ENCODE peak calls at places on chromosomes 5 and 9, in four cellular contexts. A is GM12878, C is H1, Z is HepG2. W is an unnamed sample. For H3K4me1, the result is how much of the 10 kb centered on the place peaks cover.

GRCh38 chr5:172778223-172778814 is 7.3 kb upstream of the DUSP1 start:
- DNase-seq in Z (peak), C (no peak), A (no peak), W (no peak)

GRCh38 chr9:70479880-70480291 is 65.4 kb upstream of the KLF9 start:
- DNase-seq in C (no peak), A (no peak), Z (no peak), W (peak)

GRCh38 chr9:137602661-137603060 is 2.8 kb upstream of the ARRDC1 start:
- DNase-seq in Z (no peak), A (no peak), C (no peak), W (no peak)

GRCh38 chr5:142697846-142698245 is 12.0 kb upstream of the FGF1 start:
- DNase-seq in C (no peak), A (no peak), Z (no peak), W (no peak)

GRCh38 chr5:135128361-135128760 is 94.3 kb upstream of the PITX1 start:
- DNase-seq in Z (no peak), A (no peak), C (no peak), W (no peak)

GRCh38 chr9:13386935-13387667 is 107.6 kb upstream of the MPDZ start:
- DNase-seq in A (no peak), C (no peak), Z (no peak), W (no peak)

GRCh38 chr5:43078956-43079355 is 38.8 kb upstream of the ANXA2R start:
- DNase-seq in A (no peak), C (no peak), Z (no peak), W (no peak)

GRCh38 chr5:91048073-91048472 is 335.0 kb downstream of the ARRDC3 start:
- DNase-seq in A (no peak), Z (no peak), C (no peak), W (no peak)

GRCh38 chr5:172919525-172920446 is 39.4 kb upstream of the RPL26L1 start:
- DNase-seq in C (no peak), Z (no peak), A (no peak), W (no peak)

GRCh38 chr5:135240781-135241360 is 158.2 kb downstream of the MACROH2A1 start:
- DNase-seq in A (no peak), Z (no peak), C (peak), W (no peak)

GRCh38 chr9:136821333-136822031 is 13.7 kb downstream of the RABL6 start:
- DNase-seq in A (no peak), Z (no peak), C (no peak), W (no peak)

GRCh38 chr9:130349398-130349797 is 83.8 kb downstream of the HMCN2 start:
- DNase-seq in Z (no peak), A (no peak), C (no peak), W (no peak)

GRCh38 chr5:172274951-172275753 is 8.4 kb downstream of the UBTD2 start:
- DNase-seq in A (peak), Z (no peak), C (peak), W (no peak)

GRCh38 chr9:68685770-68686169 is 19.3 kb upstream of the PIP5K1B start:
- DNase-seq in A (no peak), C (peak), Z (peak), W (no peak)

GRCh38 chr9:137366891-137367381 is 56.0 kb downstream of the EXD3 start:
- DNase-seq in Z (no peak), A (no peak), C (no peak), W (no peak)

GRCh38 chr9:79256691-79257213 is 315.0 kb upstream of the TLE4 start:
- DNase-seq in A (no peak), C (no peak), Z (no peak), W (no peak)

GRCh38 chr5:174282391-174282790 is 236.9 kb downstream of the NSG2 start:
- DNase-seq in A (no peak), Z (no peak), C (no peak), W (no peak)

GRCh38 chr9:123434619-123435240 is 78.7 kb downstream of the CRB2 start:
- DNase-seq in Z (peak), A (no peak), C (peak), W (peak)

GRCh38 chr5:167777746-167778145 is 513.7 kb upstream of the WWC1 start:
- DNase-seq in A (no peak), Z (no peak), C (no peak), W (no peak)

GRCh38 chr9:137708590-137709284 is 89.9 kb downstream of the EHMT1 start:
- DNase-seq in A (no peak), Z (no peak), C (no peak), W (no peak)

GRCh38 chr9:107455461-107456155 is 34.0 kb downstream of the KLF4 start:
- DNase-seq in Z (no peak), A (no peak), C (no peak), W (no peak)

GRCh38 chr5:33400675-33401074 is 40.1 kb upstream of the TARS1 start:
- DNase-seq in Z (no peak), A (no peak), C (no peak), W (no peak)

GRCh38 chr9:81086421-81086820 is 602.9 kb downstream of the TLE1 start:
- DNase-seq in A (no peak), Z (no peak), C (no peak), W (no peak)
- H3K4me1 ChIP-seq in A (under half), Z (under half), C (under half), W (under half)

GRCh38 chr5:120697147-120697546 is 233.0 kb downstream of the PRR16 start:
- DNase-seq in C (no peak), A (no peak), Z (no peak), W (no peak)
- H3K9ac ChIP-seq in C (no peak), A (no peak), Z (no peak), W (no peak)

GRCh38 chr9:85142461-85143401 is 473.2 kb downstream of the NTRK2 start:
- DNase-seq in A (peak), Z (peak), C (no peak), W (no peak)
- TF ChIP-seq SUZ12 in A (no peak), Z (no peak), C (no peak), W (no peak)

GRCh38 chr5:40987349-40987748 is 78.1 kb downstream of the C7 start:
- DNase-seq in Z (no peak), A (no peak), C (no peak), W (no peak)

GRCh38 chr5:40995816-40996586 is 75.1 kb downstream of the MROH2B start:
- DNase-seq in C (no peak), A (no peak), Z (no peak), W (no peak)

GRCh38 chr5:40988761-40989510 is 79.6 kb downstream of the C7 start:
- DNase-seq in Z (peak), A (no peak), C (no peak), W (no peak)

GRCh38 chr5:40991168-40991980 is 79.8 kb downstream of the MROH2B start:
- DNase-seq in A (no peak), C (no peak), Z (peak), W (no peak)

DNA sequence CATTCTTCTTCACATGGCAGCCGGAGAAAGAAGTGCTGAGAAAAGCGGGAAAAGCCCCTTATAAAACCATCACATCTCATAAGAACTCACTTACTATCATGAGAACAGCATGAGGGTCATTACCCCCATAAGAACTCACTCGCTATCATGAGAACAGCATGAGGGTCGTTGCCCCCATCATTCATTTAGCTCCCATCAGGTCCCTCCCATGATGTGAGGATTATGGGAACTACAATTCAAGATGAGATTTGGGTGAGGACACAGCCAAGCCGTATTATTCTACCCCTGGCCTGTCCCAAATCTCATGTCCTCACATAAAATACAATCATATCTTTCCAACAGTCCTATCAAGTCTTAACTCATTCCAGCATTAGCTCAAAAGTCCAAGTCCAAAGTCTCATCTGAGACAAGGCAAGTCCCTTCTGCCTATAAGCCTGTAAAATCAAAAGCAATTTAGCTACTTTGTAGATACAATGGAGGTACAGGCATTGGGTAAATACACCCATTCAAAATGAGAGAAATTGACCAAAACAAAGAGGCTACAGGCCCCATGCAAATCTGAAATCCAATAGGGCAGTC is 79.1 kb downstream of the MROH2B start:
- DNase-seq in A (no peak), Z (no peak), C (no peak), W (no peak)
- H3K4me1 ChIP-seq in A (under half), Z (half or more), C (under half), W (under half)

GRCh38 chr9:34237836-34238235 is 59.0 kb downstream of the UBAP1 start:
- DNase-seq in Z (no peak), C (no peak), A (no peak), W (no peak)
- H3K9ac ChIP-seq in Z (no peak), C (no peak), A (no peak), W (no peak)

DNA sequence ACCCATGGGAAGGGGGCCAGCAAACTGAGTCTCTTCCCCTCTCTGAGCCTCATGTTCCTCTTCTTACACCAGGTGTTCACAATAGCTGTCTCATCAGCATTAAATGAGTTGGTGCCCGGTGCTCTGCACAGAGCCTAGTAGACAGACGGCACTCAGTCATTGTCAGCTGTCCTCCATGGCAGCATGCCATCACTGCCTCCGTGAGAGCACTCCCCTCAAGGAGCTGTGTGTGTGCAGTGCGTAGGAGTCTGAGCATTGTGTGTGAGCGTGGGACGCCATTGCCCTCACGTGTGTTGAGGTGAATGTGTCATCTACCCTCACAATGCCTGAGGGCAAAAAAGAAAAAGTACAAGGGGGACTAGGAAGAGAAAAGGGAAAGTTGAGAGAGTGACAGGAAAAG is 536.5 kb downstream of the CDK5RAP2 start:
- DNase-seq in C (no peak), A (no peak), Z (no peak), W (no peak)
- TF ChIP-seq SUZ12 in C (no peak), A (no peak), Z (no peak), W (no peak)

GRCh38 chr5:13735686-13736085 is 208.8 kb downstream of the DNAH5 start:
- DNase-seq in Z (no peak), C (no peak), A (no peak), W (no peak)
- H3K4me1 ChIP-seq in Z (under half), C (under half), A (under half), W (under half)

DNA sequence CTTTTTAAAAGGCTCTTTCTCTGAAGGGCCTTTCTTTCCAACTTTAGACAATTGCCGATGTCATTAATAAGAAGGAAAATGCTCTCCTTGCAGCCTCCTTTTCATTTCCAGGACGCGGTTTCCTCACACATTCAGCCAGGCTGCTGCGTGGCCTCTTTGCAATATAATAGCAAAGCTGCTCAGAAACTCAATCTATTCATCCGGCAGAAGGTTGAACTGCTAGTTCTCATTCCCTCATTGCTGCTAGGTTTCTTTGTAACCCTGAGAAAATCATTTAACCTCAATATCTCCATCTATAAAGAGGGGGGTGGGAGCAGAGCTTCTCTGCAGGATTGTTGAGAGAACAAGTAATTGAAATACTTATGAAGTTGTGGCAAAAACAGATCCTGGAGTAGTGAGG is 63.4 kb downstream of the NUDT12 start:
- DNase-seq in C (no peak), A (no peak), Z (no peak), W (no peak)
- H3K9ac ChIP-seq in C (no peak), A (no peak), Z (no peak), W (no peak)

W was measured in NT2/D1.